ENCODE peak calls at places on chromosomes 3 and 15, in four cellular contexts. One of them, this sample, is unnamed.

GRCh38 chr3:71444028-71444860 is 139.3 kb downstream of the FOXP1 start:
- DNase-seq in stimulated activated CD4-positive, alpha-beta T cell treated with anti-CD3 and anti-CD28 coated beads, Interleukin-1b, Interleukin-23, amount 100 ng/mL, for 48 hours: peak; percentile 65
- DNase-seq in EH: peak; percentile 80
- DNase-seq in PC-9: no peak
- DNase-seq in this sample: peak; percentile 76

GRCh38 chr3:31210068-31210650 is 315.7 kb upstream of the GADL1 start:
- DNase-seq in PC-9: no peak
- DNase-seq in EH: no peak
- DNase-seq in stimulated activated CD4-positive, alpha-beta T cell treated with anti-CD3 and anti-CD28 coated beads, Interleukin-1b, Interleukin-23, amount 100 ng/mL, for 48 hours: no peak
- DNase-seq in this sample: peak; percentile 4

GRCh38 chr15:60297047-60297446 is 100.7 kb downstream of the ANXA2 start:
- DNase-seq in EH: no peak
- DNase-seq in stimulated activated CD4-positive, alpha-beta T cell treated with anti-CD3 and anti-CD28 coated beads, Interleukin-1b, Interleukin-23, amount 100 ng/mL, for 48 hours: peak; percentile 2
- DNase-seq in PC-9: no peak
- DNase-seq in this sample: no peak

GRCh38 chr15:56788359-56788758 is 55.0 kb upstream of the ZNF280D start:
- DNase-seq in EH: no peak
- DNase-seq in stimulated activated CD4-positive, alpha-beta T cell treated with anti-CD3 and anti-CD28 coated beads, Interleukin-1b, Interleukin-23, amount 100 ng/mL, for 48 hours: no peak
- DNase-seq in PC-9: no peak
- DNase-seq in this sample: no peak

GRCh38 chr15:69181419-69181818 is 21.0 kb downstream of the GLCE start:
- DNase-seq in stimulated activated CD4-positive, alpha-beta T cell treated with anti-CD3 and anti-CD28 coated beads, Interleukin-1b, Interleukin-23, amount 100 ng/mL, for 48 hours: no peak
- DNase-seq in EH: peak; percentile 14
- DNase-seq in PC-9: no peak
- DNase-seq in this sample: no peak

GRCh38 chr15:39591896-39592315 is 11.0 kb downstream of the THBS1 start:
- DNase-seq in PC-9: no peak
- DNase-seq in stimulated activated CD4-positive, alpha-beta T cell treated with anti-CD3 and anti-CD28 coated beads, Interleukin-1b, Interleukin-23, amount 100 ng/mL, for 48 hours: no peak
- DNase-seq in EH: peak; percentile 68
- DNase-seq in this sample: no peak

GRCh38 chr15:76339302-76340197 is 3.0 kb downstream of the ISL2 start:
- DNase-seq in PC-9: no peak
- DNase-seq in EH: peak; percentile 59
- DNase-seq in stimulated activated CD4-positive, alpha-beta T cell treated with anti-CD3 and anti-CD28 coated beads, Interleukin-1b, Interleukin-23, amount 100 ng/mL, for 48 hours: no peak
- DNase-seq in this sample: peak; percentile 93

GRCh38 chr15:83287541-83288027 is 3.1 kb upstream of the BNC1 start:
- DNase-seq in stimulated activated CD4-positive, alpha-beta T cell treated with anti-CD3 and anti-CD28 coated beads, Interleukin-1b, Interleukin-23, amount 100 ng/mL, for 48 hours: no peak
- DNase-seq in EH: peak; percentile 99
- DNase-seq in PC-9: peak; percentile 61
- DNase-seq in this sample: peak; percentile 97

GRCh38 chr3:189586941-189587687 is 44.1 kb upstream of the TP63 start:
- DNase-seq in EH: no peak
- DNase-seq in stimulated activated CD4-positive, alpha-beta T cell treated with anti-CD3 and anti-CD28 coated beads, Interleukin-1b, Interleukin-23, amount 100 ng/mL, for 48 hours: no peak
- DNase-seq in PC-9: no peak
- DNase-seq in this sample: no peak

GRCh38 chr3:131231710-131232348 is 149.7 kb upstream of the NUDT16 start:
- DNase-seq in PC-9: no peak
- DNase-seq in stimulated activated CD4-positive, alpha-beta T cell treated with anti-CD3 and anti-CD28 coated beads, Interleukin-1b, Interleukin-23, amount 100 ng/mL, for 48 hours: no peak
- DNase-seq in EH: peak; percentile 40
- DNase-seq in this sample: peak; percentile 30

GRCh38 chr3:116809218-116809617 is 99.6 kb downstream of the TUSC7 start:
- DNase-seq in EH: no peak
- DNase-seq in stimulated activated CD4-positive, alpha-beta T cell treated with anti-CD3 and anti-CD28 coated beads, Interleukin-1b, Interleukin-23, amount 100 ng/mL, for 48 hours: no peak
- DNase-seq in PC-9: no peak
- DNase-seq in this sample: no peak

GRCh38 chr3:134242649-134243637 is 7.7 kb downstream of the RYK start:
- DNase-seq in EH: peak; percentile 90
- DNase-seq in PC-9: peak; percentile 37
- DNase-seq in stimulated activated CD4-positive, alpha-beta T cell treated with anti-CD3 and anti-CD28 coated beads, Interleukin-1b, Interleukin-23, amount 100 ng/mL, for 48 hours: no peak
- DNase-seq in this sample: peak; percentile 63

GRCh38 chr15:90479656-90480055 is 50.1 kb upstream of the CRTC3 start:
- DNase-seq in EH: peak; percentile 75
- DNase-seq in stimulated activated CD4-positive, alpha-beta T cell treated with anti-CD3 and anti-CD28 coated beads, Interleukin-1b, Interleukin-23, amount 100 ng/mL, for 48 hours: no peak
- DNase-seq in PC-9: peak; percentile 88
- DNase-seq in this sample: no peak

GRCh38 chr15:70559223-70559823 is 204.0 kb downstream of the UACA start:
- DNase-seq in stimulated activated CD4-positive, alpha-beta T cell treated with anti-CD3 and anti-CD28 coated beads, Interleukin-1b, Interleukin-23, amount 100 ng/mL, for 48 hours: peak; percentile 70
- DNase-seq in EH: peak; percentile 59
- DNase-seq in PC-9: no peak
- DNase-seq in this sample: no peak

GRCh38 chr3:121809249-121809648 is 25.6 kb downstream of the IQCB1 start:
- DNase-seq in PC-9: no peak
- DNase-seq in stimulated activated CD4-positive, alpha-beta T cell treated with anti-CD3 and anti-CD28 coated beads, Interleukin-1b, Interleukin-23, amount 100 ng/mL, for 48 hours: no peak
- DNase-seq in EH: no peak
- DNase-seq in this sample: no peak

GRCh38 chr3:145739926-145740325 is 421.1 kb downstream of the PLOD2 start:
- DNase-seq in PC-9: no peak
- DNase-seq in EH: peak; percentile 1
- DNase-seq in stimulated activated CD4-positive, alpha-beta T cell treated with anti-CD3 and anti-CD28 coated beads, Interleukin-1b, Interleukin-23, amount 100 ng/mL, for 48 hours: no peak
- DNase-seq in this sample: no peak

GRCh38 chr3:46314517-46314916 is 39.4 kb upstream of the CCR2 start:
- DNase-seq in EH: no peak
- DNase-seq in PC-9: no peak
- DNase-seq in stimulated activated CD4-positive, alpha-beta T cell treated with anti-CD3 and anti-CD28 coated beads, Interleukin-1b, Interleukin-23, amount 100 ng/mL, for 48 hours: no peak
- DNase-seq in this sample: no peak

GRCh38 chr3:4719011-4719649 is 226.0 kb downstream of the ITPR1 start:
- DNase-seq in stimulated activated CD4-positive, alpha-beta T cell treated with anti-CD3 and anti-CD28 coated beads, Interleukin-1b, Interleukin-23, amount 100 ng/mL, for 48 hours: no peak
- DNase-seq in EH: peak; percentile 59
- DNase-seq in PC-9: no peak
- DNase-seq in this sample: no peak

GRCh38 chr3:107216711-107217110 is 160.5 kb upstream of the CCDC54 start:
- DNase-seq in PC-9: peak; percentile 57
- DNase-seq in EH: peak; percentile 97
- DNase-seq in stimulated activated CD4-positive, alpha-beta T cell treated with anti-CD3 and anti-CD28 coated beads, Interleukin-1b, Interleukin-23, amount 100 ng/mL, for 48 hours: no peak
- DNase-seq in this sample: peak; percentile 25

This sample was measured in osteoblast.